ENCODE peak calls at places on chromosome 16, in seven cellular contexts. S is mesendoderm, C is mammary epithelial cell, Y is fibroblast of lung, P is neuronal stem cell, V is IMR-90, E is colonic mucosa. X is an unnamed sample. For H3K4me1, the result is how much of the 10 kb centered on the place peaks cover.

GRCh38 chr16:74049027-74049426 is 247.6 kb upstream of the PSMD7 start:
- DNase-seq in C (no peak), S (no peak), V (no peak), Y (no peak), P (no peak), E (no peak), X (no peak)

GRCh38 chr16:70652322-70652721 is 6.0 kb downstream of the IL34 start:
- DNase-seq in C (no peak), V (no peak), P (no peak), E (no peak), Y (peak), S (no peak), X (peak)

GRCh38 chr16:78742501-78743283 is 643.2 kb downstream of the WWOX start:
- DNase-seq in S (peak), C (no peak), V (peak), P (no peak), Y (peak), E (peak), X (no peak)

GRCh38 chr16:6541262-6541661 is 791.4 kb upstream of the RBFOX1 start:
- DNase-seq in P (no peak), S (no peak), V (no peak), C (no peak), Y (no peak), E (no peak), X (no peak)

GRCh38 chr16:4032768-4033167 is 83.5 kb downstream of the ADCY9 start:
- DNase-seq in E (peak), V (peak), P (no peak), C (no peak), S (no peak), Y (peak), X (no peak)

GRCh38 chr16:69014811-69015210 is 90.6 kb upstream of the HAS3 start:
- DNase-seq in P (no peak), V (no peak), E (no peak), S (no peak), C (no peak), Y (no peak), X (no peak)

GRCh38 chr16:3183445-3184139 is 4.4 kb upstream of the OR1F1 start:
- DNase-seq in V (no peak), Y (peak), S (peak), P (no peak), C (no peak), E (no peak), X (no peak)

GRCh38 chr16:49598386-49599170 is 225.0 kb downstream of the C16orf78 start:
- DNase-seq in S (no peak), P (no peak), C (no peak), V (no peak), E (no peak), Y (no peak), X (no peak)

GRCh38 chr16:81493755-81494433 is 49.3 kb downstream of the CMIP start:
- DNase-seq in V (peak), C (peak), P (no peak), E (peak), S (peak), Y (peak), X (peak)

GRCh38 chr16:57738844-57739243 is 3.3 kb downstream of the KATNB1 start:
- DNase-seq in C (no peak), S (no peak), E (no peak), Y (no peak), P (no peak), V (no peak), X (no peak)

GRCh38 chr16:23244122-23244521 is 58.0 kb upstream of the SCNN1B start:
- DNase-seq in V (no peak), S (peak), E (no peak), Y (no peak), P (no peak), C (no peak), X (no peak)

GRCh38 chr16:80743772-80744171 is 60.6 kb downstream of the CDYL2 start:
- DNase-seq in C (no peak), V (peak), Y (peak), S (no peak), E (no peak), P (no peak), X (no peak)

GRCh38 chr16:15427648-15428239 is 6.6 kb upstream of the BMERB1 start:
- DNase-seq in V (peak), C (no peak), S (peak), P (no peak), Y (peak), E (peak), X (peak)

GRCh38 chr16:89410794-89411309 is 79.5 kb downstream of the ANKRD11 start:
- DNase-seq in S (no peak), E (peak), C (peak), Y (peak), V (peak), P (no peak), X (peak)

GRCh38 chr16:53773150-53773846 is 69.3 kb downstream of the FTO start:
- DNase-seq in E (peak), S (peak), P (peak), C (peak), V (peak), Y (peak), X (peak)

GRCh38 chr16:81005644-81006471 is 827 bp downstream of the CMC2 start:
- DNase-seq in V (peak), C (peak), P (no peak), S (peak), Y (no peak), E (peak), X (peak)

GRCh38 chr16:10368984-10369551 is 16.8 kb upstream of the ATF7IP2 start:
- DNase-seq in S (peak), C (peak), E (no peak), Y (peak), P (no peak), V (no peak), X (peak)

GRCh38 chr16:75627856-75628255 is 4.8 kb upstream of the ADAT1 start:
- DNase-seq in S (no peak), E (no peak), P (no peak), Y (peak), V (peak), C (no peak), X (peak)

GRCh38 chr16:70428178-70428998 is 10.5 kb downstream of the ST3GAL2 start:
- DNase-seq in C (peak), P (no peak), E (peak), Y (peak), S (peak), V (peak), X (peak)

DNA sequence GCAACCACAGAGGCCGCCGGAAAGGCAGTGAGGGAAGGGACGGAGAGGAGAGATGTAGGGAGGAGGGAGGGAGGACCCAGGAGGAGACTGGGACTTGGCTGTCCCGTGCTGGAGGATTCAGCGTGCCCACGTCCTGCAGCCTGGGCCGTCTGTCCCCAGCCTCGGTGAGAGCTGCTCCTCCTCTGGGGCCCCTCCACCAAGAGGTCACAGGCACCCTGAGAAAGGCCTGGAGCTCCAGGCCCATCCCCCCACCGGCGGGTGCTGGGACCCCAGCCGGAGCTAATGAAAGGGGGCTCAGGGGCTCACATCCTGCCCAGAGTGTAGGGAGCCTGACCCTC is 22.0 kb downstream of the TPSD1 start:
- DNase-seq in P (no peak), C (no peak), S (no peak), E (no peak), Y (no peak), V (no peak), X (no peak)
- H3K9ac ChIP-seq in P (no peak), C (no peak), S (no peak), E (no peak), Y (no peak), V (no peak), X (no peak)

GRCh38 chr16:2043296-2043979 is 4.2 kb downstream of the NTHL1 start:
- DNase-seq in Y (no peak), P (no peak), V (no peak), S (no peak), E (peak), C (peak), X (no peak)
- H3K4me3 ChIP-seq in Y (no peak), P (no peak), V (no peak), S (no peak), E (no peak), C (no peak), X (no peak)

DNA sequence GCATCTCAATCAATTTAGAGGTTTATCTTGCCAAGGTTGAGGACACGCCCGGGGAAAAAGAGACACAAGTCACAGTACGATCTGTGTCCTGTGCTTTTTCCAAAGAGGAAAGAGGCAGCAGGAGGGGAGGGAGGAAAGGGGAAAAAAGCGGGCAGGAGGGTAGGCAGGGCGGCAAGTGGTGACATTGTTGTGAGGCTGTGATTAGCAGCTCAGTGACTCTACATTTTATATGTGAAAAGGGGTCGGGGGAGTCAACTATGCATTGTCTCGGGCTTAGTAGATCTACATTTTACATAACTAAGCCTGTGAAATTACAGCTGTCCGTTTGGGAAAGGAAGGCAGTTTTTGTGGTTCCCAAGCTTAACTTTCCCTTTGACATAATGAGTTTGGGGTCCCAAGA is 22.2 kb upstream of the RIPOR1 start:
- DNase-seq in V (no peak), Y (no peak), C (no peak), S (no peak), E (no peak), P (no peak), X (no peak)
- H3K4me1 ChIP-seq in V (under half), Y (under half), C (under half), S (under half), E (under half), P (under half), X (under half)

GRCh38 chr16:64705443-64705842 is 416.4 kb downstream of the CDH11 start:
- DNase-seq in P (no peak), Y (peak), V (peak), S (no peak), E (no peak), C (no peak), X (no peak)

GRCh38 chr16:64711596-64711995 is 410.3 kb downstream of the CDH11 start:
- DNase-seq in P (no peak), Y (peak), C (no peak), E (no peak), S (no peak), V (no peak), X (no peak)

GRCh38 chr16:64712027-64712426 is 409.8 kb downstream of the CDH11 start:
- DNase-seq in Y (peak), C (no peak), S (no peak), E (no peak), V (peak), P (no peak), X (no peak)

GRCh38 chr16:64715624-64716023 is 406.2 kb downstream of the CDH11 start:
- DNase-seq in E (no peak), C (no peak), Y (no peak), P (no peak), V (no peak), S (no peak), X (no peak)

DNA sequence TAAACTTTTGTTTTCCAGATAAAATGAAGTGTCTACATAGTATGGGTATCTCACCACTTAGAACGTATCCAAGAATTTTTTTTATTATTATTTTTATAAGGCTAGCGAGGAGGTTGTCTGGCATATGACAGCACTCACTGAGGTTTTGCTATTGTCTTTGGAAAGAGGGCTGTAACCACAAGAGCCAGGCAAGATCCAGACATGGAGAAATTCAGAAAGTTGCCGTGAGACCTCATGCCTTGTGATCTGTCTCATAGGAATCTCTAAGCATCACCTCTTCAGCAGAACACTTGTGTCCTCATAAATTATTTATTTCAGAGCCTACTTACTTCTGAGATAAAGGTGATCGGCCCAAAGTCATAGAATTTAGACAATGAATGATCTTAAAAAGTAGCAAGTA is 410.8 kb downstream of the CDH11 start:
- DNase-seq in V (no peak), P (no peak), Y (peak), S (no peak), C (no peak), E (no peak), X (no peak)
- H3K9ac ChIP-seq in V (no peak), P (no peak), Y (no peak), S (no peak), C (no peak), E (no peak), X (no peak)

GRCh38 chr16:87492721-87493554 is at the start of gene ZCCHC14:
- DNase-seq in S (peak), E (peak), P (peak), Y (peak), V (peak), C (peak), X (peak)
- H3K4me3 ChIP-seq in S (peak), E (peak), P (peak), Y (peak), V (peak), C (peak), X (peak)

GRCh38 chr16:27239026-27239425 is 29.5 kb downstream of the NSMCE1 start:
- DNase-seq in V (no peak), E (no peak), Y (no peak), C (no peak), S (no peak), P (no peak), X (no peak)
- H3K4me1 ChIP-seq in V (under half), E (under half), Y (under half), C (under half), S (under half), P (under half), X (under half)

GRCh38 chr16:72033437-72033836 is 20.9 kb upstream of the HP start:
- DNase-seq in Y (no peak), P (no peak), V (no peak), E (no peak), C (no peak), S (no peak), X (no peak)

DNA sequence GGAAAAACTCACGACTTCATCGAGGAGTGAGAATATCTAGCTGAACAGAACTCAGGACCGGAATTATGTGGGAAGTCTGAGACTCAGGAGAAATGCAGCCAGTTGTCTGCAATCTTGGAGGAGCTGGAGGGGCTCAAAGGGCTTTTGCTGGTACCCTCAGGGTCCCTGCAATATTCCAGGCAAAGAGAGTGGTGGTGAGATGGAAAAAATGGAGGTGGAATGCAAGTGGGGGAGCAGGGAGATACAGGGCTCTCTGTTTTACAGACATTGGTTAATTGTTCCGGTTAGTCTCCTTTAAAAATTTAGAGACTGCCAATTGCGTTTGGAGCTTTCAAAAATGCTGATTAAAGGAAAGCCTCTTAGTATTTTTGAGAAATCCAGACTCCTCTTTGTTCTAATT is 18.2 kb upstream of the HP start:
- DNase-seq in E (no peak), Y (no peak), V (no peak), P (no peak), S (peak), C (no peak), X (no peak)
- H3K9ac ChIP-seq in E (no peak), Y (no peak), V (no peak), P (no peak), S (no peak), C (no peak), X (no peak)

GRCh38 chr16:84465154-84465553 is 39.3 kb downstream of the MEAK7 start:
- DNase-seq in S (peak), E (no peak), V (no peak), Y (no peak), P (no peak), C (no peak), X (no peak)
- H3K4me3 ChIP-seq in S (no peak), E (no peak), V (no peak), Y (no peak), P (peak), C (no peak), X (no peak)

GRCh38 chr16:52496051-52496876 is 50.7 kb downstream of the TOX3 start:
- DNase-seq in V (no peak), E (peak), Y (no peak), S (no peak), C (no peak), P (no peak), X (no peak)

GRCh38 chr16:52492789-52493357 is 54.1 kb downstream of the TOX3 start:
- DNase-seq in S (no peak), C (no peak), Y (no peak), P (no peak), V (no peak), E (peak), X (no peak)

GRCh38 chr16:52494145-52494544 is 52.8 kb downstream of the TOX3 start:
- DNase-seq in C (no peak), E (no peak), V (no peak), P (no peak), Y (no peak), S (no peak), X (no peak)

GRCh38 chr16:52497067-52497816 is 49.7 kb downstream of the TOX3 start:
- DNase-seq in V (no peak), C (no peak), E (peak), S (no peak), Y (peak), P (no peak), X (no peak)

GRCh38 chr16:52494621-52495020 is 52.3 kb downstream of the TOX3 start:
- DNase-seq in C (no peak), V (no peak), E (no peak), S (no peak), P (no peak), Y (no peak), X (no peak)
- H3K4me1 ChIP-seq in C (under half), V (under half), E (under half), S (under half), P (under half), Y (under half), X (under half)